ENCODE peak calls at places on chromosomes 16 and 17, in seven cellular contexts. W is Right ventricle myocardium superior; T is activated T-cell treated with anti-CD3 and anti-CD28 coated beads for 1 hour; E is sigmoid colon; U is H1; M is HL-60; Q is stimulated activated CD4-positive, alpha-beta T cell treated with anti-CD3 and anti-CD28 coated beads, Interleukin-1b, Interleukin-23, amount 100 ng/mL, for 48 hours. D is an unnamed sample.

GRCh38 chr17:48351916-48352332 is 78.1 kb downstream of the SKAP1 start:
- DNase-seq in W (no peak), T (no peak), E (no peak), U (no peak), M (no peak), Q (no peak), D (no peak)

GRCh38 chr17:77354721-77355455 is 214.1 kb downstream of the SEC14L1 start:
- DNase-seq in W (peak; percentile 87), T (no peak), E (peak; percentile 95), U (no peak), M (no peak), Q (no peak), D (no peak)

GRCh38 chr16:17258848-17259713 is 211.7 kb downstream of the XYLT1 start:
- DNase-seq in W (no peak), T (no peak), E (no peak), U (no peak), M (peak; percentile 29), Q (no peak), D (no peak)

GRCh38 chr17:65987988-65988387 is 203.9 kb downstream of the CEP112 start:
- DNase-seq in W (no peak), T (no peak), E (no peak), U (no peak), M (peak; percentile 7), Q (no peak), D (no peak)

GRCh38 chr16:4737545-4737944 is 3.2 kb downstream of the DNAAF8 start:
- DNase-seq in W (no peak), T (no peak), E (no peak), U (no peak), M (no peak), Q (no peak), D (no peak)

GRCh38 chr16:4736546-4736945 is 2.2 kb downstream of the DNAAF8 start:
- DNase-seq in W (no peak), T (no peak), E (no peak), U (no peak), M (no peak), Q (no peak), D (no peak)

GRCh38 chr16:78562650-78563049 is 463.2 kb downstream of the WWOX start:
- DNase-seq in W (no peak), T (no peak), E (no peak), U (no peak), M (no peak), Q (no peak), D (no peak)

GRCh38 chr17:7888184-7888920 is at the start of gene CHD3:
- DNase-seq in W (no peak), T (peak; percentile 36), E (no peak), U (no peak), M (no peak), Q (peak; percentile 59), D (no peak)

GRCh38 chr17:46851029-46851741 is at the start of gene WNT9B:
- DNase-seq in W (no peak), T (no peak), E (no peak), U (no peak), M (no peak), Q (no peak), D (no peak)

GRCh38 chr16:73066927-73067670 is 19.2 kb upstream of the ZFHX3 start:
- DNase-seq in W (no peak), T (no peak), E (peak; percentile 70), U (no peak), M (no peak), Q (no peak), D (no peak)

GRCh38 chr16:66141885-66142284 is 224.6 kb upstream of the CDH5 start:
- DNase-seq in W (no peak), T (no peak), E (no peak), U (no peak), M (no peak), Q (no peak), D (no peak)

GRCh38 chr16:64311241-64311640 is 810.6 kb downstream of the CDH11 start:
- DNase-seq in W (no peak), T (no peak), E (no peak), U (no peak), M (no peak), Q (no peak), D (no peak)

GRCh38 chr16:53052519-53053501 is at the start of gene CHD9NB:
- DNase-seq in W (no peak), T (no peak), E (peak; percentile 51), U (no peak), M (peak; percentile 60), Q (no peak), D (no peak)

GRCh38 chr17:46898860-46899259 is 24.1 kb upstream of the GOSR2 start:
- DNase-seq in W (no peak), T (no peak), E (no peak), U (no peak), M (no peak), Q (no peak), D (no peak)

GRCh38 chr17:6476834-6477210 is 32.6 kb downstream of the PIMREG start:
- DNase-seq in W (no peak), T (no peak), E (no peak), U (no peak), M (no peak), Q (no peak), D (no peak)

GRCh38 chr17:21245703-21246102 is 7.5 kb downstream of the NATD1 start:
- DNase-seq in W (peak; percentile 56), T (no peak), E (no peak), U (no peak), M (no peak), Q (no peak), D (no peak)

GRCh38 chr17:49565948-49566491 is 9.7 kb upstream of the NXPH3 start:
- DNase-seq in W (peak; percentile 78), T (no peak), E (peak; percentile 98), U (no peak), M (no peak), Q (no peak), D (peak; percentile 90)

GRCh38 chr17:10574324-10574723 is 24.9 kb upstream of the MYH2 start:
- DNase-seq in W (no peak), T (no peak), E (no peak), U (no peak), M (no peak), Q (no peak), D (no peak)

GRCh38 chr16:27476240-27476639 is 73.5 kb downstream of the GTF3C1 start:
- DNase-seq in W (no peak), T (no peak), E (no peak), U (no peak), M (no peak), Q (no peak), D (no peak)

GRCh38 chr16:57711331-57711730 is 16.7 kb downstream of the DRC7 start:
- DNase-seq in W (no peak), T (no peak), E (peak; percentile 44), U (no peak), M (no peak), Q (no peak), D (no peak)

GRCh38 chr17:38868095-38868967 is 1.5 kb upstream of the LASP1 start:
- DNase-seq in W (peak; percentile 76), T (no peak), E (peak; percentile 83), U (no peak), M (no peak), Q (no peak), D (no peak)

GRCh38 chr17:50533720-50534148 is 1.2 kb downstream of the EPN3 start:
- DNase-seq in W (peak; percentile 89), T (no peak), E (no peak), U (no peak), M (no peak), Q (no peak), D (no peak)

GRCh38 chr17:41559548-41559947 is 12.3 kb downstream of the KRT9 start:
- DNase-seq in W (no peak), T (no peak), E (no peak), U (no peak), M (no peak), Q (no peak), D (no peak)

D was measured in upper lobe of right lung.